ENCODE peak calls at places on chromosomes 5 and 9, in nine cellular contexts. I is body of pancreas, S is psoas muscle, K is H9, A is IMR-90, C is right cardiac atrium, X is Peyer's patch, R is adipocyte, N is lung. Y is an unnamed sample. For H3K4me1 and H3K9me3, the result is how much of the 10 kb centered on the place peaks cover.

GRCh38 chr5:5572010-5572982 is 149.8 kb downstream of the ICE1 start:
- DNase-seq in I (no peak), S (peak), K (peak), A (no peak), C (peak), X (no peak), R (no peak), N (no peak), Y (no peak)

GRCh38 chr9:35806101-35806500 is 6.0 kb downstream of the SPAG8 start:
- DNase-seq in I (no peak), S (no peak), K (no peak), A (no peak), C (no peak), X (no peak), R (no peak), N (no peak), Y (no peak)

GRCh38 chr9:33329117-33329563 is 38.8 kb downstream of the NFX1 start:
- DNase-seq in I (peak), S (peak), K (no peak), A (peak), C (no peak), X (peak), R (peak), N (peak), Y (peak)

GRCh38 chr5:2102821-2103776 is 220.4 kb upstream of the IRX4 start:
- DNase-seq in I (no peak), S (no peak), K (no peak), A (no peak), C (no peak), X (no peak), R (no peak), N (no peak), Y (no peak)

GRCh38 chr9:13020706-13021105 is 245.9 kb downstream of the LURAP1L start:
- DNase-seq in I (no peak), S (no peak), K (no peak), A (no peak), C (no peak), X (no peak), R (no peak), N (no peak), Y (no peak)

GRCh38 chr5:57776035-57776434 is 293.4 kb upstream of the ACTBL2 start:
- DNase-seq in I (no peak), S (no peak), K (no peak), A (peak), C (no peak), X (no peak), R (no peak), N (no peak), Y (no peak)

GRCh38 chr5:69341520-69342161 is 9.0 kb upstream of the CCDC125 start:
- DNase-seq in I (no peak), S (no peak), K (no peak), A (no peak), C (no peak), X (no peak), R (no peak), N (no peak), Y (no peak)

GRCh38 chr5:115072266-115073056 is 97.2 kb downstream of the TRIM36 start:
- DNase-seq in I (peak), S (no peak), K (peak), A (no peak), C (no peak), X (no peak), R (no peak), N (no peak), Y (no peak)

GRCh38 chr9:91711755-91712591 is 238.1 kb downstream of the ROR2 start:
- DNase-seq in I (no peak), S (no peak), K (no peak), A (peak), C (no peak), X (peak), R (no peak), N (no peak), Y (peak)

GRCh38 chr5:43044181-43044914 is 4.2 kb upstream of the ANXA2R start:
- DNase-seq in I (no peak), S (peak), K (peak), A (peak), C (peak), X (no peak), R (peak), N (no peak), Y (no peak)

GRCh38 chr5:113022661-113023060 is 46.1 kb downstream of the DCP2 start:
- DNase-seq in I (no peak), S (no peak), K (no peak), A (peak), C (no peak), X (no peak), R (no peak), N (no peak), Y (peak)

GRCh38 chr5:137629646-137630045 is 106.2 kb downstream of the KLHL3 start:
- DNase-seq in I (peak), S (no peak), K (peak), A (peak), C (no peak), X (no peak), R (peak), N (peak), Y (peak)

GRCh38 chr5:72624641-72625236 is 117.5 kb upstream of the ZNF366 start:
- DNase-seq in I (no peak), S (peak), K (no peak), A (peak), C (no peak), X (no peak), R (peak), N (no peak), Y (no peak)

GRCh38 chr5:172078027-172078426 is 71.6 kb upstream of the FBXW11 start:
- DNase-seq in I (peak), S (no peak), K (peak), A (no peak), C (no peak), X (peak), R (no peak), N (no peak), Y (peak)

GRCh38 chr9:127198587-127198986 is 66.0 kb upstream of the GARNL3 start:
- DNase-seq in I (no peak), S (peak), K (no peak), A (no peak), C (no peak), X (no peak), R (no peak), N (no peak), Y (no peak)

GRCh38 chr9:17531642-17532254 is 47.1 kb upstream of the SH3GL2 start:
- DNase-seq in I (peak), S (no peak), K (no peak), A (peak), C (peak), X (no peak), R (peak), N (no peak), Y (peak)

GRCh38 chr5:168317521-168318147 is 26.2 kb downstream of the WWC1 start:
- DNase-seq in I (peak), S (no peak), K (no peak), A (peak), C (peak), X (peak), R (peak), N (peak), Y (peak)

GRCh38 chr5:143235423-143235822 is 168.1 kb downstream of the NR3C1 start:
- DNase-seq in I (no peak), S (no peak), K (no peak), A (peak), C (no peak), X (no peak), R (peak), N (no peak), Y (no peak)

GRCh38 chr9:136545065-136545965 is 533 bp downstream of the NOTCH1 start:
- DNase-seq in I (peak), S (no peak), K (no peak), A (no peak), C (no peak), X (peak), R (peak), N (no peak), Y (no peak)

GRCh38 chr9:89655047-89655989 is 50.5 kb downstream of the GADD45G start:
- DNase-seq in I (peak), S (peak), K (no peak), A (no peak), C (no peak), X (no peak), R (no peak), N (no peak), Y (no peak)

GRCh38 chr5:134466241-134467069 is 54.8 kb upstream of the CDKN2AIPNL start:
- DNase-seq in I (peak), S (peak), K (peak), A (peak), C (peak), X (peak), R (peak), N (peak), Y (peak)

GRCh38 chr9:109035684-109036423 is 22.6 kb upstream of the CTNNAL1 start:
- DNase-seq in I (peak), S (no peak), K (no peak), A (peak), C (peak), X (no peak), R (peak), N (peak), Y (peak)

GRCh38 chr9:90100014-90100413 is 495.2 kb downstream of the GADD45G start:
- DNase-seq in I (no peak), S (no peak), K (no peak), A (no peak), C (no peak), X (no peak), R (no peak), N (no peak), Y (no peak)

GRCh38 chr9:134014946-134015345 is 10.3 kb upstream of the BRD3OS start:
- DNase-seq in I (no peak), S (no peak), K (no peak), A (no peak), C (no peak), X (no peak), R (no peak), N (no peak), Y (no peak)

GRCh38 chr9:94870793-94871558 is 144.5 kb downstream of the AOPEP start:
- DNase-seq in I (no peak), S (peak), K (no peak), A (no peak), C (peak), X (no peak), R (no peak), N (no peak), Y (peak)

GRCh38 chr5:149421372-149421685 is 42.2 kb upstream of the IL17B start:
- DNase-seq in I (no peak), S (no peak), K (no peak), A (no peak), C (no peak), X (no peak), R (no peak), N (no peak), Y (no peak)

GRCh38 chr9:98709968-98710965 is 1.5 kb upstream of the GABBR2 start:
- DNase-seq in I (no peak), S (no peak), K (peak), A (peak), C (no peak), X (no peak), R (peak), N (no peak), Y (peak)

GRCh38 chr5:1222621-1223277 is 2.4 kb upstream of the SLC6A18 start:
- DNase-seq in I (no peak), S (no peak), K (no peak), A (no peak), C (no peak), X (no peak), R (no peak), N (no peak), Y (no peak)

GRCh38 chr5:6728795-6729183 is 15.6 kb downstream of the TENT4A start:
- DNase-seq in I (no peak), S (no peak), K (no peak), A (no peak), C (no peak), X (no peak), R (no peak), N (no peak), Y (no peak)

GRCh38 chr5:110356687-110357086 is 369.8 kb downstream of the TMEM232 start:
- DNase-seq in I (no peak), S (no peak), K (no peak), A (no peak), C (no peak), X (no peak), R (no peak), N (no peak), Y (no peak)

GRCh38 chr9:133000842-133001241 is 22.3 kb downstream of the GFI1B start:
- DNase-seq in I (no peak), S (no peak), K (no peak), A (no peak), C (no peak), X (no peak), R (no peak), N (no peak), Y (no peak)
- H3K4me1 ChIP-seq in I (under half), S (under half), K (under half), A (under half), C (under half), X (under half), R (under half), N (under half), Y (under half)

GRCh38 chr5:12794476-12795332 is 890.5 kb upstream of the CTNND2 start:
- DNase-seq in I (no peak), S (no peak), K (no peak), A (no peak), C (no peak), X (no peak), R (no peak), N (no peak), Y (no peak)
- H3K9me3 ChIP-seq in I (under half), S (under half), K (under half), A (under half), C (under half), X (under half), R (under half), N (under half), Y (under half)

DNA sequence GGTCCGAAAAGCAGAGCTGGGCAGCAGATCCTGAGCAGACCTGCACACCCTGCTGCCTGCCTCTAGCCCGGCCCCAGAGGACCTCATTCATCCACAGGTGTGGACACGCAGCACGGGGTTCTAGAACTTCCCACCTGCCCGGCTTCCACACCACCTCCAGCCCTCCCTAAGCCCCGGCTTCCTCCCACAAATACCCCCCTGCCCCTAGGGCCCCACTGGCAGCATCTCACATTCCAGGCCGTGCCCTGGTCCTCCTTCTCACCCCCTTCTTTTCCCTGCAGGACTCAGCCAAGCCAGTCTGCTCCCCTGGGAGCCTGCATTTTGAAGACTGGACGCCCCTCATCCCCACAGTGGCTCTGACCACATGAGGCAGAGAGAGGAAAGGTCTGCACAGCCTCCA is 138.9 kb downstream of the ADAMTS2 start:
- DNase-seq in I (no peak), S (no peak), K (no peak), A (no peak), C (no peak), X (no peak), R (no peak), N (no peak), Y (no peak)
- H3K4me1 ChIP-seq in I (under half), S (under half), K (under half), A (under half), C (under half), X (under half), R (under half), N (under half), Y (under half)

GRCh38 chr9:79756414-79756813 is 184.6 kb downstream of the TLE4 start:
- DNase-seq in I (no peak), S (no peak), K (no peak), A (no peak), C (no peak), X (no peak), R (no peak), N (no peak), Y (no peak)
- H3K9me3 ChIP-seq in I (under half), S (under half), K (under half), A (under half), C (under half), X (under half), R (under half), N (under half), Y (under half)

GRCh38 chr5:68271124-68271523 is 55.6 kb downstream of the PIK3R1 start:
- DNase-seq in I (no peak), S (no peak), K (no peak), A (no peak), C (no peak), X (no peak), R (no peak), N (no peak), Y (no peak)
- H3K4me1 ChIP-seq in I (under half), S (under half), K (under half), A (under half), C (under half), X (under half), R (half or more), N (under half), Y (under half)

GRCh38 chr5:34688015-34688800 is 32.1 kb downstream of the RAI14 start:
- DNase-seq in I (no peak), S (no peak), K (no peak), A (no peak), C (no peak), X (no peak), R (peak), N (no peak), Y (no peak)

GRCh38 chr5:34686762-34687268 is 30.7 kb downstream of the RAI14 start:
- DNase-seq in I (peak), S (no peak), K (no peak), A (peak), C (peak), X (peak), R (peak), N (peak), Y (peak)

GRCh38 chr5:34684980-34685352 is 28.8 kb downstream of the RAI14 start:
- DNase-seq in I (no peak), S (no peak), K (no peak), A (no peak), C (no peak), X (no peak), R (no peak), N (no peak), Y (no peak)

GRCh38 chr5:34685485-34686197 is 29.5 kb downstream of the RAI14 start:
- DNase-seq in I (no peak), S (no peak), K (no peak), A (peak), C (no peak), X (no peak), R (peak), N (no peak), Y (no peak)

GRCh38 chr5:34687269-34688011 is 31.3 kb downstream of the RAI14 start:
- DNase-seq in I (no peak), S (no peak), K (no peak), A (peak), C (no peak), X (no peak), R (no peak), N (no peak), Y (peak)
- H3K9me3 ChIP-seq in I (under half), S (under half), K (under half), A (under half), C (under half), X (under half), R (under half), N (under half), Y (under half)

DNA sequence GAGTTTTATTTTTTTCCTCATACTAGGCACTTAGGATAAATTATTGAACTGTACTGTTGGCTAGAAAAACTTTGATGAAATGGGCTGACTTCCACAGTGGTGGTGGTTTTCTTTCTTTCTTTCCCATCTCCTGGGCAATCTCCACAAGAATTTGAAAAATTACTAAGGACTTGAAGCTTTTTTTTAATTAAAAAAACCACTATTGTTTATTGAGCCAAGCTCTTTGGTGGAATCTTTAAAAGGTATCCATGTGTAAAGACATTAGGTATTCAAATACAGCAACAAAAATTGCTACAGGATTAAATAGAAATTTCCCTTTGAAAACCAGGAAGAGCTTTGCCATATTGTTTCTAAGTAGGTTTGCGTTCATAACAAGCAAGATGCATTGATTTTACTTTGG is 14.1 kb downstream of the MARCHF6 start:
- DNase-seq in I (no peak), S (no peak), K (no peak), A (no peak), C (no peak), X (no peak), R (peak), N (no peak), Y (no peak)
- H3K4me1 ChIP-seq in I (half or more), S (half or more), K (under half), A (under half), C (under half), X (under half), R (under half), N (under half), Y (under half)

GRCh38 chr9:96766199-96766598 is 11.7 kb downstream of the ZNF510 start:
- DNase-seq in I (no peak), S (no peak), K (no peak), A (no peak), C (no peak), X (no peak), R (no peak), N (no peak), Y (no peak)
- H3K9me3 ChIP-seq in I (half or more), S (half or more), K (half or more), A (under half), C (under half), X (under half), R (half or more), N (under half), Y (under half)

DNA sequence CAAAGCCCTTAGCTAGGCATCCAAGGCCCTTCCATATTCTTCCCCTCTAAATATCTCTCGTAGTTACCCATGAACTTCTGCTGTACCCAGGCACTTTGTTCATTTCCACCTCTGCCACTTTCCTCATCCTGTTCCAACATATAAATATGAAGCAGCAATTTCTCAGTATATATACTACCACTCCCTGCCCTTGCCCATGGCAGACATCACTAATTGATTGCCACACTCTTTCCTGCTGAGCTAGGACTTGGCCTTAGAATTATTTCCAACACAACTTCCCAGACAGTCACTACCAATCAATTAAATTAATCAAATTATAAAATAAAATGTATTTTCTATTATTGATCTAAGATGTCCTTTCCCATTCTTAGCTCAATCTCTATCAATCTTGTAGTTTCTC is 8.5 kb downstream of the INSYN2B start:
- DNase-seq in I (no peak), S (no peak), K (no peak), A (no peak), C (no peak), X (no peak), R (no peak), N (no peak), Y (no peak)
- H3K4me1 ChIP-seq in I (under half), S (under half), K (under half), A (under half), C (under half), X (under half), R (under half), N (under half), Y (under half)

DNA sequence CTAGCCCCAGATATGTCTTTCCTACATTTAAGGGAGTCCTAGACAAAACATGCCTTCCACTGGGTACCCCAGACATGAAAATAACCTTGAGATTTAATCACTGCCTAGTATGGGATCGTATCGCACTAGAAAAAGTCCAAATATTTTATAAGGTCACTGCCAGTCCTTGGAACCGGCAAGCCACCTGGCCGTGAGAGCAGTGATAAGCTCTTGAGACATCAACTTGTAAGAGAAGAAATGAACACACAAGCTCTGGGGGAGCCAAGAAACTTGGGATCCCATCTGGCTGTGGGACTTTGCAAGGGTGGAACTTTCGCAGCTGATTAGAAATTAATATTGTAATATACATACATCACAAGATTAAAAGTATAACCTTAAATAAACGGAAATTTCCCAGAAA is 21.5 kb downstream of the MYO10 start:
- DNase-seq in I (no peak), S (no peak), K (no peak), A (no peak), C (no peak), X (no peak), R (no peak), N (no peak), Y (no peak)
- H3K9me3 ChIP-seq in I (under half), S (under half), K (under half), A (under half), C (under half), X (under half), R (under half), N (under half), Y (under half)